ENCODE peak calls at places on chromosomes 4 and X, in six cellular contexts. D is sigmoid colon, S is spleen, M is K562, I is uterus, L is tibial nerve. X is an unnamed sample.

GRCh38 chrX:96182366-96182765 is 502.3 kb upstream of the DIAPH2 start:
- DNase-seq in I (no peak), L (no peak), D (no peak), M (peak), S (no peak), X (no peak)

GRCh38 chr4:138439143-138439581 is 197.0 kb upstream of the SLC7A11 start:
- DNase-seq in L (no peak), I (no peak), M (no peak), S (no peak), D (no peak), X (no peak)

GRCh38 chrX:69109706-69110635 is 55.3 kb downstream of the PJA1 start:
- DNase-seq in I (peak), D (no peak), M (peak), S (no peak), L (peak), X (peak)

GRCh38 chrX:134782796-134783195 is 124.5 kb upstream of the PLAC1 start:
- DNase-seq in M (peak), I (no peak), D (no peak), S (no peak), L (no peak), X (no peak)

GRCh38 chr4:2930135-2930805 is 32.9 kb downstream of the NOP14 start:
- DNase-seq in L (no peak), I (peak), M (no peak), S (peak), D (no peak), X (no peak)

GRCh38 chrX:134480061-134480460 is 20.1 kb downstream of the HPRT1 start:
- DNase-seq in I (no peak), S (no peak), M (no peak), L (no peak), D (no peak), X (no peak)

GRCh38 chrX:21972721-21973120 is 32.2 kb downstream of the SMS start:
- DNase-seq in S (no peak), M (no peak), L (no peak), I (peak), D (no peak), X (no peak)

GRCh38 chr4:164874791-164875190 is 2.2 kb upstream of the APELA start:
- DNase-seq in S (no peak), I (no peak), L (no peak), D (no peak), M (no peak), X (no peak)

GRCh38 chr4:185792384-185793146 is 19.4 kb downstream of the SORBS2 start:
- DNase-seq in I (no peak), S (no peak), D (no peak), M (no peak), L (no peak), X (no peak)

GRCh38 chr4:85058551-85058950 is 92.1 kb upstream of the WDFY3 start:
- DNase-seq in L (no peak), M (no peak), D (no peak), S (no peak), I (no peak), X (no peak)

GRCh38 chrX:107205770-107206696 is at the start of the genes DNAAF6 and NUP62CL:
- DNase-seq in I (peak), S (peak), D (no peak), L (no peak), M (peak), X (peak)
- H3K27ac ChIP-seq in I (no peak), S (no peak), D (no peak), L (no peak), M (peak), X (no peak)

DNA sequence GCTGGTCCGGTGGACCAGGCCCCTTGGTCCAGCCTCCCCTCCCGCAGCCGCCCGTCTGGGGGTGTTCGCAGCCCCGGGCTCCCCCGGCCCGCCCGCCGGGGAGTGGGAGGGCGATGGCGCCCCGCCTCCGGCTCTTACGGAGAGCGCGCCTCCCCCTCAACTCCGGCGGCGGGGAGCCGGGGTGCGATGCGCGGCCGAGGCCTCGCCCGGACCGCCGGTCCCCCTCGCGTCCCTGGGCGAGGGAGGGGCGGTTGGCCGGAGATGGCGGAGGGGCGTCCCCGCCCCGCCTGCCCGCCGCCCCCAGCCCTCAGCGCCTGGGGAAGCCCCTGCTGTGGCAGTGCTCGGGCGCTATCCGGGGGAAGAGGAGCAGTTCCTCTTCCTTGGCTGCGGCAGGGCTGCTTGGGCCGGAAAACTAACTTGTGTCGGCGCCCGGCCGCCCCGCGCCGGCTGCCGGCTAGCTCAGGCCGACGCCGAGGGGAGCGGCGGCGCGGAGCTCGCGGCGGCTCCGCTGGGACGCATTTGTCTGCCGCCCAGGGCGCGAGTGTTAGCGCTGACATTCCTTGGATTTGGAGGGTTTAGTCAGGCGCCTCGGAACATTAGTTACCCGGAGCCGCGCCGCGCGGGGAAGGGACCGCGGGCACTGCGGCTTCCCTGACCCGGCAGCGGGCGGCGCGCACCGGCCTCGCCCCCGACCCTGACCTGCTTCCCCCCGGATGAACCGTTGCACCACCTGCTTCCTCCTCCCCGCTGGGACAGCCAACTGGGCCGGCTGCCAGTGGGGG is 1.0 kb downstream of the GALNT7 start:
- DNase-seq in I (peak), S (peak), L (peak), M (peak), D (peak), X (peak)
- TF ChIP-seq POLR2A in I (peak), S (no peak), L (peak), M (no peak), D (no peak), X (peak)

DNA sequence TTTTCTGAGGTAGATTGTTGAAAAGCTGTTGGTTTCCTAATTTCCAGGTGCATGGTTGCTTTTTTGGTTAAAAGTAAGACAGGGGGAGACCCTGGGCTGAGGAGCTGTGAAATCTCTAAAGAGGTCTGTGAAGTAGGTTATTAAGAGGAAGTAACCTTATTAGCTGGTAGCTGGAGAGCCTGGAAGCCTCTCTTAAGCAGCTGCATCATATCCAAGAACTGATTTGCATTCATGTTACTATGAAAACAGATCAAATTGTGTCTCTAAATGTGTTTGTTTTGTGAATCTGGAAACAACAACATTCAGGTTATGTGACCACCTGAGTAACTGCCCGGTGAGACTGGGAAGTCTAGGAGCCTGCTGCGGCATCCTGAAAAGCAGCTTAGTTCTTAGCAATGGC is 54.1 kb downstream of the ARHGAP10 start:
- DNase-seq in M (no peak), S (no peak), L (no peak), I (no peak), D (no peak), X (no peak)
- H3K27ac ChIP-seq in M (no peak), S (no peak), L (peak), I (no peak), D (peak), X (no peak)

GRCh38 chrX:71364221-71364620 is 1.9 kb upstream of the TAF1 start:
- DNase-seq in D (no peak), I (no peak), L (no peak), M (no peak), S (no peak), X (no peak)

GRCh38 chrX:71365876-71366673 is at the start of gene TAF1:
- DNase-seq in M (peak), L (peak), I (peak), D (peak), S (peak), X (peak)

GRCh38 chrX:71365356-71365875 is 741 bp upstream of the TAF1 start:
- DNase-seq in S (no peak), L (no peak), I (no peak), D (no peak), M (no peak), X (no peak)

GRCh38 chrX:71367396-71367795 is 1.2 kb downstream of the TAF1 start:
- DNase-seq in S (no peak), M (peak), L (no peak), I (no peak), D (no peak), X (no peak)

DNA sequence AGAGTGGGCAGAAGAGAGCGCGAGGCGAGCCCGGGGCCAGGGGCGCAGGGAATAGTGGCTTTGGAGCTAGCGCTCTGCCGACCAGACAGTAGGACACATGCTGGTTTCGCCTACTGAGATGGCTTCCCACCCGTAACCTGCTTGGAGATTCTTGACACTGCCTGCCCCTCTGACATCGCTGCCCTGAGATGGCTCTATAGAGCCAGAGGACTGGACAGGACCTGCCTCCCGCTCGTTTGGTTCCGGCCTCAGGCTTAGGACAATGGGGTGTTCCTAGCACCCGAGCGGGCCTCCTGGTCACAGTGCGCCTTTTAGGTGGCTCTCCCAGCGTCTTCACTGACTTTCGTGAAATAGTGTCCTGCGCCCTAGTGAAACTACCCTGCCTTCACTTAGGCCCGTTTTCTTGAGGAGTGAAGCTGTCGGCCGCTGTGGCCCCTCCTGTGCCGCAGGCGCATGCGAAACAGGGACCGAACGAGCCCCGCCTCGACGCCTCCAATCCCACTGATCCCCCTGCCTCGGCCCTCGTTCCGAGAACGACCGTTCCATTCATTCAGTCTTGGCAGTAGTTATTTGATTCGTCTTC is 608 bp downstream of the TAF1 start:
- DNase-seq in I (peak), D (no peak), S (peak), L (no peak), M (peak), X (no peak)
- TF ChIP-seq POLR2A in I (no peak), D (no peak), S (no peak), L (no peak), M (peak), X (no peak)

GRCh38 chrX:66162331-66162822 is 1.7 kb upstream of the HEPH start:
- DNase-seq in D (no peak), L (no peak), I (no peak), S (no peak), M (peak), X (no peak)
- H3K27ac ChIP-seq in D (no peak), L (no peak), I (no peak), S (no peak), M (peak), X (no peak)

DNA sequence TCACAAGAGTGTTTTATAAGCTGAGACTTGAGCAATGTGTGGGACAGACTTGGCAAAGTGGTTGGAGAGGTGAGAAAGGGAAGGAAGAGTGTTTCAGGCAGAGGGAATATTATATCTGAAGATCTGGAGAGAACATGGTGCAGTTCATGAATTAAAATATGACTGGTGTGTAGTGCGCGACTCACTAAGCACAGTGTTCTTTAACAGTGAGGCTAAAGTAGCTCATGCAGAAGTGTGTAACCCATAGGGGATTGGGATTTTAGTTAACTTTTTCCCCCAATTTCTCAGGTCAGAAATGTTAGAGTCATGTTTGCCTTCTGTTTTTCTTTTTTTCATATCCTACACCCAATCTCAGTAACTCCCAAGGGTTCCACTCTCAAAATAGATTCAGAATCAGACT is 9.7 kb downstream of the MTHFD2L start:
- DNase-seq in I (no peak), L (no peak), S (no peak), D (no peak), M (no peak), X (no peak)
- TF ChIP-seq POLR2A in I (no peak), L (no peak), S (no peak), D (no peak), M (peak), X (no peak)

GRCh38 chrX:16778545-16778944 is 7.7 kb upstream of the TXLNG start:
- DNase-seq in L (no peak), I (no peak), S (no peak), D (no peak), M (no peak), X (no peak)

GRCh38 chrX:16783452-16783851 is 2.8 kb upstream of the TXLNG start:
- DNase-seq in L (no peak), S (no peak), M (no peak), I (no peak), D (no peak), X (no peak)

GRCh38 chrX:16774746-16775145 is 11.5 kb upstream of the TXLNG start:
- DNase-seq in S (no peak), L (no peak), I (no peak), M (no peak), D (no peak), X (no peak)

DNA sequence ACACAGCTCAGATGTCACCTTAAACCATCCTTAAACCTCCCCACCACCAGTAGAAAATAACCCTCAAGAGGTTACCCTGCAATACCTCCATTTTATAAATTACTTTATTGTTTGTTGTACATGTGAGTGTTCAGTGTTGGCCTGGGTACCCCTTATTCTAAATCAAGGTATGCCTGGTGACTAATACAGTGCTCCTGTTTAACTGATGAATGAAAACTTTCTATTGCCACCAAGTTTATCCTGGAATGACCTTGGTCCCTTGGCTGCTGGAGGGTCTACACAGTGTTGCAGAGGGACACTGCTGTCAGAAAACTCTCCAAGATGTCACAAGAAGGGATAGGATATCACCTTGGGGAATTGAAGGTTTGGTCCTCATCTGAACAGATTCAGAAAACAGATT is 7.3 kb upstream of the TXLNG start:
- DNase-seq in L (no peak), D (no peak), M (no peak), I (no peak), S (no peak), X (no peak)
- H3K27ac ChIP-seq in L (peak), D (no peak), M (no peak), I (no peak), S (no peak), X (no peak)